ENCODE peak calls at places on chromosomes 4 and X, in seven cellular contexts. U, Z, R, P, V, C and I are unnamed samples. For H4K20me1, the result is how much of the 10 kb centered on the place peaks cover.

GRCh38 chr4:143559757-143560147 is 46.2 kb downstream of the SMARCA5 start:
- DNase-seq in U (no peak), Z (no peak), R (no peak), P (no peak), V (no peak), C (no peak), I (no peak)

GRCh38 chr4:26197018-26197779 is 123.6 kb upstream of the RBPJ start:
- DNase-seq in U (peak), Z (peak), R (no peak), P (no peak), V (peak), C (peak), I (peak)

GRCh38 chrX:128931071-128931470 is 592.2 kb downstream of the SMARCA1 start:
- DNase-seq in U (no peak), Z (no peak), R (no peak), P (no peak), V (no peak), C (no peak), I (no peak)

GRCh38 chrX:153672531-153673397 is 849 bp downstream of the PNCK start:
- DNase-seq in U (no peak), Z (no peak), R (no peak), P (no peak), V (no peak), C (no peak), I (peak)

GRCh38 chr4:119833611-119834010 is 205.0 kb upstream of the PDE5A start:
- DNase-seq in U (no peak), Z (no peak), R (no peak), P (no peak), V (no peak), C (no peak), I (no peak)

GRCh38 chr4:153008578-153009199 is 72.6 kb downstream of the FHDC1 start:
- DNase-seq in U (peak), Z (peak), R (no peak), P (no peak), V (no peak), C (no peak), I (no peak)

GRCh38 chr4:41427306-41427882 is 110.6 kb upstream of the LIMCH1 start:
- DNase-seq in U (no peak), Z (no peak), R (no peak), P (no peak), V (no peak), C (no peak), I (no peak)

GRCh38 chr4:24975505-24975904 is 55.2 kb downstream of the LGI2 start:
- DNase-seq in U (no peak), Z (no peak), R (no peak), P (no peak), V (no peak), C (no peak), I (no peak)

GRCh38 chrX:37454537-37455285 is 105.5 kb downstream of the PRRG1 start:
- DNase-seq in U (no peak), Z (no peak), R (no peak), P (no peak), V (peak), C (peak), I (peak)

GRCh38 chr4:71882113-71882512 is 98.2 kb upstream of the GC start:
- DNase-seq in U (no peak), Z (no peak), R (no peak), P (no peak), V (peak), C (no peak), I (no peak)

GRCh38 chr4:153448003-153448731 is 18.0 kb upstream of the TMEM131L start:
- DNase-seq in U (no peak), Z (no peak), R (no peak), P (no peak), V (no peak), C (no peak), I (peak)

GRCh38 chr4:139628184-139629012 is 37.2 kb upstream of the MGST2 start:
- DNase-seq in U (no peak), Z (no peak), R (no peak), P (no peak), V (no peak), C (no peak), I (no peak)

GRCh38 chr4:83644677-83645639 is 109.0 kb downstream of the GPAT3 start:
- DNase-seq in U (peak), Z (peak), R (peak), P (no peak), V (peak), C (peak), I (peak)

GRCh38 chr4:188002751-188003150 is 7.2 kb downstream of the ZFP42 start:
- DNase-seq in U (no peak), Z (no peak), R (no peak), P (no peak), V (no peak), C (no peak), I (no peak)

GRCh38 chrX:23901065-23901464 is 6.7 kb downstream of the APOO start:
- DNase-seq in U (no peak), Z (no peak), R (peak), P (no peak), V (peak), C (peak), I (no peak)

GRCh38 chr4:42150653-42151567 is 1.5 kb downstream of the BEND4 start:
- DNase-seq in U (no peak), Z (peak), R (no peak), P (no peak), V (no peak), C (no peak), I (no peak)

GRCh38 chr4:142547974-142548373 is 298.1 kb downstream of the INPP4B start:
- DNase-seq in U (no peak), Z (no peak), R (no peak), P (no peak), V (no peak), C (peak), I (no peak)

GRCh38 chr4:171049380-171049779 is 763.8 kb upstream of the GALNTL6 start:
- DNase-seq in U (no peak), Z (peak), R (no peak), P (no peak), V (no peak), C (no peak), I (no peak)

GRCh38 chr4:108336076-108336475 is 167.3 kb upstream of the LEF1 start:
- DNase-seq in U (no peak), Z (no peak), R (no peak), P (no peak), V (no peak), C (peak), I (no peak)

GRCh38 chr4:128225148-128225547 is 62.5 kb downstream of the PGRMC2 start:
- DNase-seq in U (no peak), Z (no peak), R (no peak), P (no peak), V (peak), C (peak), I (no peak)

GRCh38 chrX:18574591-18574990 is 97.3 kb downstream of the RS1 start:
- DNase-seq in U (no peak), Z (no peak), R (no peak), P (no peak), V (peak), C (peak), I (peak)

DNA sequence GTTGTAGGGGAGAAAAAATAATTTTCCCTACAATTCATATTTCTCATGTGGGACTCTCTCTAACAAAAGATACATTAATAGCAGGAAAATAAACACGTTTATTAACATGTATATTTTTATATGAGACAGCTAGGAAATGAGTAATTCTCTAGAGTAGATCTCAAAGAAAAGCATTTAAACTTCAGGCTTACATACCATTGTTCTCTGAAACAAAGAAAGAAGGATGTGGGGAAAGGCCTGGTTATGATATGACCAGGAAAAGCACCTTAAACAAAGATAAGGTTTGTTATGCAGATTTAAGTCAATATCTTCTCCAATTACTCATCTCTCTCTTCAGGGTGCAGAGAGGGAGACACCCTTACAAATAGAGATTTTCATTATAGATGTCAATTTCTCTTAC is 131.3 kb downstream of the SLC7A11 start:
- DNase-seq in U (no peak), Z (no peak), R (no peak), P (no peak), V (peak), C (peak), I (no peak)
- H4K20me1 ChIP-seq in U (under half), Z (under half), R (under half), P (under half), V (under half), C (under half), I (under half)

DNA sequence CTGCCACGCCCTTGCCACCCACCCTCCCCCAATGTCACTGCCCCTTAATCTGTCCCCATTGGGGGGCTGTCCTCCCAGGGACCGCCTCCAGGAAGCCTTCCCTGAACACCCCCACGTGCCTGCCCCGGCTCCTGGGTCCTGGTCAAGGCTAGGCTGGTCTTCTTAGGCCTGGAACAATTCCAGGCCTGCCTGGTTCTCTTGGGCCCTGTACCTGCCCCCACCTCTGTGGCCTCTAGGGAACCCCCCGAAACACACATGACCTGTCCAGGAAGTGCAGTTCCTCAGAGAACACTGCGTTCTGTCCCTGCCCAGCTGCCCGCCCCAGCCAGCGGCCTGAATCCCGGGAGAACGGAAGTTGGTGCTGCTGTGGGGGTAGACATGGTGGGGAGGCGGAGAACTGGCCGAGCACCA is 5.1 kb downstream of the MXD4 start:
- DNase-seq in U (no peak), Z (no peak), R (no peak), P (no peak), V (no peak), C (no peak), I (peak)
- H4K20me1 ChIP-seq in U (under half), Z (under half), R (under half), P (under half), V (under half), C (half or more), I (half or more)

GRCh38 chr4:8244931-8245460 is 24.6 kb upstream of the HTRA3 start:
- DNase-seq in U (no peak), Z (no peak), R (no peak), P (no peak), V (no peak), C (no peak), I (peak)
- H4K20me1 ChIP-seq in U (under half), Z (under half), R (under half), P (under half), V (under half), C (under half), I (under half)

DNA sequence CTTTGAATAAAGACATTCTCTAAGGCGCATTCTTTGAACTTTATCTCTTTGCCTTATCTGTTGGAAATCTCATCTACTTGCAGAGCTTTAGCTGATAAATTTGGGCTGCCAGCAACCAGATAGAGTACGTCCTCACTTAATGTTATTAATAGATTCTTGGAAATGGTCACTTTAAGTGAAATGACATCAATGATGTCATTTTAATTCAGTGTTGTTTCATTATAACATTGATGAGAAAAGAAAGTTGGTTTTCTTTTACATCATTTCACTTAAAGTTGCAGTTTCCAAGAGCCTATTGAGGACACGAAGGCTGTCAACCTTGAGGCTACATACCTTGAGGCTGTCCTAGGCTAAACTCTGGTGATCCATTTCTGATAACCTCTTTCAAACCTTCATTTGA is 9.3 kb downstream of the TMEM165 start:
- DNase-seq in U (no peak), Z (no peak), R (no peak), P (no peak), V (no peak), C (no peak), I (no peak)
- H4K20me1 ChIP-seq in U (under half), Z (under half), R (under half), P (under half), V (half or more), C (half or more), I (half or more)

GRCh38 chr4:101282076-101282844 is 65.1 kb downstream of the PPP3CA start:
- DNase-seq in U (no peak), Z (no peak), R (no peak), P (no peak), V (no peak), C (no peak), I (no peak)

GRCh38 chr4:101280866-101281600 is 66.3 kb downstream of the PPP3CA start:
- DNase-seq in U (no peak), Z (no peak), R (no peak), P (no peak), V (no peak), C (no peak), I (no peak)

GRCh38 chr4:101285985-101286384 is 61.3 kb downstream of the PPP3CA start:
- DNase-seq in U (no peak), Z (no peak), R (no peak), P (no peak), V (no peak), C (no peak), I (no peak)

GRCh38 chr4:101284546-101284945 is 62.8 kb downstream of the PPP3CA start:
- DNase-seq in U (no peak), Z (no peak), R (no peak), P (no peak), V (peak), C (no peak), I (no peak)

GRCh38 chr4:101283436-101283835 is 63.9 kb downstream of the PPP3CA start:
- DNase-seq in U (no peak), Z (no peak), R (no peak), P (no peak), V (no peak), C (no peak), I (no peak)
- H4K20me1 ChIP-seq in U (under half), Z (under half), R (under half), P (under half), V (under half), C (under half), I (under half)

GRCh38 chr4:39699676-39700409 is 1.9 kb downstream of the UBE2K start:
- DNase-seq in U (no peak), Z (peak), R (peak), P (no peak), V (peak), C (peak), I (peak)
- H4K20me1 ChIP-seq in U (under half), Z (under half), R (half or more), P (under half), V (under half), C (half or more), I (half or more)